ENCODE peak calls at places on chromosomes 12 and 14, in eight cellular contexts. K is NCI-H524, Y is A549, F is fibroblast of pulmonary artery, Q is heart right ventricle, C is B cell, O is RPMI7951, L is GDM1. E is an unnamed sample.

GRCh38 chr12:9163392-9163791 is 44.8 kb downstream of the PZP start:
- DNase-seq in F (no peak), L (no peak), Y (no peak), K (no peak), O (no peak), C (no peak), Q (no peak), E (no peak)

GRCh38 chr12:42641231-42641630 is 51.7 kb upstream of the PRICKLE1 start:
- DNase-seq in K (no peak), O (no peak), L (no peak), Y (no peak), F (no peak), C (no peak), Q (no peak), E (peak)

GRCh38 chr12:131116437-131117117 is 162.9 kb downstream of the ADGRD1 start:
- DNase-seq in Y (peak), Q (no peak), L (no peak), O (no peak), F (peak), C (no peak), K (peak), E (no peak)

GRCh38 chr12:26122681-26123481 is 2.0 kb downstream of the BHLHE41 start:
- DNase-seq in C (peak), O (peak), K (peak), L (peak), Q (peak), Y (peak), F (peak), E (peak)

GRCh38 chr14:26528415-26529182 is 69.2 kb downstream of the NOVA1 start:
- DNase-seq in Y (no peak), O (no peak), L (no peak), F (peak), Q (peak), K (no peak), C (no peak), E (no peak)

GRCh38 chr12:108306506-108306905 is 32.6 kb downstream of the CMKLR1 start:
- DNase-seq in C (no peak), Y (no peak), K (no peak), Q (no peak), F (no peak), O (no peak), L (no peak), E (no peak)

GRCh38 chr12:50887191-50887590 is 44.5 kb downstream of the TMPRSS12 start:
- DNase-seq in L (no peak), Q (no peak), O (no peak), K (no peak), C (no peak), Y (no peak), F (no peak), E (no peak)

GRCh38 chr14:92122761-92123160 is 992 bp downstream of the CPSF2 start:
- DNase-seq in Y (no peak), O (no peak), L (no peak), C (no peak), Q (no peak), F (no peak), K (no peak), E (no peak)

GRCh38 chr12:64256166-64256800 is 34.2 kb upstream of the KICS2 start:
- DNase-seq in O (peak), Q (no peak), L (no peak), F (peak), Y (peak), K (peak), C (peak), E (no peak)

GRCh38 chr12:24728366-24728765 is 220.5 kb downstream of the BCAT1 start:
- DNase-seq in F (peak), K (peak), Y (peak), O (peak), Q (no peak), L (no peak), C (no peak), E (no peak)

GRCh38 chr12:62695696-62696095 is 229.1 kb downstream of the MON2 start:
- DNase-seq in F (no peak), Q (no peak), Y (no peak), O (no peak), L (no peak), C (no peak), K (no peak), E (no peak)

GRCh38 chr12:98750511-98750910 is 105.4 kb downstream of the APAF1 start:
- DNase-seq in O (peak), F (no peak), K (no peak), Q (no peak), Y (no peak), L (no peak), C (no peak), E (no peak)

GRCh38 chr14:105077649-105077995 is 12.4 kb upstream of the GPR132 start:
- DNase-seq in K (no peak), O (no peak), L (no peak), F (no peak), Q (no peak), Y (no peak), C (peak), E (no peak)

GRCh38 chr14:98957211-98958047 is 314.6 kb downstream of the BCL11B start:
- DNase-seq in Y (peak), K (no peak), Q (peak), C (no peak), L (no peak), O (peak), F (peak), E (no peak)

GRCh38 chr12:109968032-109968420 is 28.1 kb downstream of the GIT2 start:
- DNase-seq in K (no peak), C (no peak), Q (no peak), O (no peak), Y (no peak), L (no peak), F (no peak), E (no peak)

GRCh38 chr12:3885179-3886094 is 12.2 kb upstream of the PARP11 start:
- DNase-seq in Y (peak), C (peak), O (peak), Q (no peak), K (peak), L (peak), F (peak), E (peak)

GRCh38 chr12:75722714-75723200 is 211.3 kb upstream of the KRR1 start:
- DNase-seq in Y (peak), O (peak), C (no peak), K (no peak), L (peak), F (peak), Q (no peak), E (peak)

GRCh38 chr12:114697741-114698565 is 14.0 kb upstream of the TBX3 start:
- DNase-seq in K (no peak), Y (no peak), O (peak), L (no peak), Q (no peak), C (no peak), F (no peak), E (no peak)

GRCh38 chr14:77543637-77544334 is 45.2 kb upstream of the ISM2 start:
- DNase-seq in Y (no peak), C (no peak), O (no peak), F (peak), Q (no peak), L (no peak), K (no peak), E (no peak)

GRCh38 chr14:94334837-94335236 is 11.7 kb upstream of the SERPINA6 start:
- DNase-seq in L (no peak), O (peak), Q (no peak), C (no peak), F (no peak), K (no peak), Y (no peak), E (no peak)

GRCh38 chr12:132327351-132328171 is 1.8 kb downstream of the GALNT9 start:
- DNase-seq in Y (peak), F (peak), K (no peak), Q (no peak), C (no peak), O (peak), L (peak), E (peak)

GRCh38 chr14:77123381-77124344 is 17.9 kb downstream of the ZDHHC22 start:
- DNase-seq in C (no peak), F (peak), Y (no peak), Q (peak), L (no peak), K (peak), O (no peak), E (no peak)

GRCh38 chr12:102567031-102567985 is 86.9 kb upstream of the IGF1 start:
- DNase-seq in K (no peak), F (peak), C (no peak), Q (no peak), L (no peak), O (peak), Y (peak), E (no peak)

GRCh38 chr12:27272375-27273028 is 28.4 kb downstream of the STK38L start:
- DNase-seq in F (peak), Q (no peak), O (no peak), K (no peak), Y (no peak), C (no peak), L (no peak), E (no peak)

GRCh38 chr12:1927751-1928351 is 9.4 kb upstream of the CACNA2D4 start:
- DNase-seq in C (no peak), L (no peak), F (peak), Y (no peak), O (no peak), K (no peak), Q (peak), E (no peak)

GRCh38 chr12:69097619-69098368 is 141.6 kb upstream of the CPSF6 start:
- DNase-seq in Q (no peak), C (no peak), K (no peak), Y (no peak), O (peak), L (no peak), F (peak), E (no peak)

GRCh38 chr12:70221626-70222025 is 21.6 kb upstream of the CNOT2 start:
- DNase-seq in K (no peak), Q (no peak), O (no peak), C (no peak), Y (no peak), F (no peak), L (no peak), E (no peak)

GRCh38 chr14:59301354-59301753 is 112.9 kb downstream of the DAAM1 start:
- DNase-seq in L (peak), Y (no peak), F (no peak), C (peak), Q (no peak), K (peak), O (no peak), E (no peak)

E was measured in anterior cingulate cortex.